ENCODE peak calls at places on chromosomes 7 and 10, in eight cellular contexts. One of them, this sample, is unnamed.

GRCh38 chr7:98228801-98229200 is 17.6 kb downstream of the BHLHA15 start:
- DNase-seq in prostate gland: no peak
- DNase-seq in GM12878: no peak
- DNase-seq in transverse colon: no peak
- DNase-seq in suprapubic skin: no peak
- DNase-seq in upper lobe of left lung: peak; percentile 46
- DNase-seq in H1: no peak
- DNase-seq in GM23338: no peak
- DNase-seq in this sample: no peak

GRCh38 chr7:148014473-148014872 is 576.1 kb upstream of the C7orf33 start:
- DNase-seq in transverse colon: no peak
- DNase-seq in H1: no peak
- DNase-seq in prostate gland: no peak
- DNase-seq in upper lobe of left lung: no peak
- DNase-seq in GM12878: no peak
- DNase-seq in suprapubic skin: no peak
- DNase-seq in GM23338: no peak
- DNase-seq in this sample: no peak

GRCh38 chr10:124063736-124064135 is 29.7 kb downstream of the CHST15 start:
- DNase-seq in H1: no peak
- DNase-seq in GM12878: no peak
- DNase-seq in prostate gland: peak; percentile 25
- DNase-seq in upper lobe of left lung: no peak
- DNase-seq in GM23338: no peak
- DNase-seq in transverse colon: peak; percentile 47
- DNase-seq in suprapubic skin: no peak
- DNase-seq in this sample: no peak

GRCh38 chr7:70619659-70620058 is 512.3 kb upstream of the GALNT17 start:
- DNase-seq in H1: no peak
- DNase-seq in GM12878: no peak
- DNase-seq in upper lobe of left lung: no peak
- DNase-seq in prostate gland: no peak
- DNase-seq in transverse colon: no peak
- DNase-seq in suprapubic skin: no peak
- DNase-seq in GM23338: no peak
- DNase-seq in this sample: no peak

GRCh38 chr10:58054881-58055280 is 212.8 kb downstream of the IPMK start:
- DNase-seq in H1: no peak
- DNase-seq in upper lobe of left lung: no peak
- DNase-seq in GM12878: no peak
- DNase-seq in suprapubic skin: no peak
- DNase-seq in GM23338: no peak
- DNase-seq in prostate gland: no peak
- DNase-seq in transverse colon: no peak
- DNase-seq in this sample: no peak

GRCh38 chr7:2633538-2634264 is 1.9 kb downstream of the TTYH3 start:
- DNase-seq in upper lobe of left lung: peak; percentile 86
- DNase-seq in transverse colon: no peak
- DNase-seq in GM12878: no peak
- DNase-seq in prostate gland: no peak
- DNase-seq in suprapubic skin: peak; percentile 83
- DNase-seq in H1: no peak
- DNase-seq in GM23338: no peak
- DNase-seq in this sample: no peak

GRCh38 chr7:2175091-2175490 is 57.7 kb downstream of the MAD1L1 start:
- DNase-seq in prostate gland: no peak
- DNase-seq in transverse colon: no peak
- DNase-seq in suprapubic skin: no peak
- DNase-seq in GM23338: no peak
- DNase-seq in GM12878: no peak
- DNase-seq in upper lobe of left lung: no peak
- DNase-seq in H1: no peak
- DNase-seq in this sample: no peak

GRCh38 chr10:73814896-73815718 is 3.7 kb upstream of the NDST2 start:
- DNase-seq in H1: no peak
- DNase-seq in GM12878: no peak
- DNase-seq in upper lobe of left lung: peak; percentile 80
- DNase-seq in prostate gland: no peak
- DNase-seq in transverse colon: no peak
- DNase-seq in GM23338: peak; percentile 82
- DNase-seq in suprapubic skin: no peak
- DNase-seq in this sample: no peak

GRCh38 chr7:87370660-87371180 is 25.3 kb downstream of the CROT start:
- DNase-seq in prostate gland: no peak
- DNase-seq in GM12878: no peak
- DNase-seq in upper lobe of left lung: no peak
- DNase-seq in suprapubic skin: no peak
- DNase-seq in H1: no peak
- DNase-seq in GM23338: no peak
- DNase-seq in transverse colon: no peak
- DNase-seq in this sample: no peak

GRCh38 chr7:92976931-92977330 is 140.6 kb upstream of the CDK6 start:
- DNase-seq in GM23338: no peak
- DNase-seq in transverse colon: no peak
- DNase-seq in suprapubic skin: no peak
- DNase-seq in H1: no peak
- DNase-seq in upper lobe of left lung: peak; percentile 42
- DNase-seq in GM12878: no peak
- DNase-seq in prostate gland: no peak
- DNase-seq in this sample: no peak

GRCh38 chr7:53812135-53812534 is 730.0 kb upstream of the VSTM2A start:
- DNase-seq in transverse colon: no peak
- DNase-seq in prostate gland: no peak
- DNase-seq in GM23338: no peak
- DNase-seq in H1: no peak
- DNase-seq in suprapubic skin: no peak
- DNase-seq in upper lobe of left lung: peak; percentile 22
- DNase-seq in GM12878: no peak
- DNase-seq in this sample: no peak

GRCh38 chr7:134684165-134684564 is 37.5 kb downstream of the BPGM start:
- DNase-seq in transverse colon: no peak
- DNase-seq in upper lobe of left lung: no peak
- DNase-seq in H1: no peak
- DNase-seq in GM12878: no peak
- DNase-seq in suprapubic skin: no peak
- DNase-seq in prostate gland: no peak
- DNase-seq in GM23338: no peak
- DNase-seq in this sample: no peak

GRCh38 chr7:66296001-66296521 is 90.9 kb downstream of the TPST1 start:
- DNase-seq in upper lobe of left lung: no peak
- DNase-seq in transverse colon: no peak
- DNase-seq in GM12878: peak; percentile 11
- DNase-seq in H1: no peak
- DNase-seq in GM23338: no peak
- DNase-seq in suprapubic skin: no peak
- DNase-seq in prostate gland: no peak
- DNase-seq in this sample: no peak

GRCh38 chr10:28984431-28984830 is 304.4 kb upstream of the LYZL1 start:
- DNase-seq in H1: no peak
- DNase-seq in GM12878: no peak
- DNase-seq in transverse colon: peak; percentile 44
- DNase-seq in GM23338: no peak
- DNase-seq in upper lobe of left lung: peak; percentile 61
- DNase-seq in suprapubic skin: peak; percentile 78
- DNase-seq in prostate gland: peak; percentile 81
- DNase-seq in this sample: peak; percentile 88

GRCh38 chr7:5661941-5662340 is 119.5 kb downstream of the RNF216 start:
- DNase-seq in suprapubic skin: no peak
- DNase-seq in GM12878: no peak
- DNase-seq in transverse colon: no peak
- DNase-seq in prostate gland: no peak
- DNase-seq in H1: no peak
- DNase-seq in GM23338: no peak
- DNase-seq in upper lobe of left lung: no peak
- DNase-seq in this sample: no peak

GRCh38 chr7:105306160-105306784 is 82.4 kb downstream of the SRPK2 start:
- DNase-seq in upper lobe of left lung: no peak
- DNase-seq in suprapubic skin: no peak
- DNase-seq in H1: no peak
- DNase-seq in GM12878: no peak
- DNase-seq in transverse colon: no peak
- DNase-seq in GM23338: no peak
- DNase-seq in prostate gland: peak; percentile 12
- DNase-seq in this sample: no peak

GRCh38 chr10:95845411-95845810 is 62.4 kb upstream of the CC2D2B start:
- DNase-seq in H1: no peak
- DNase-seq in GM23338: no peak
- DNase-seq in transverse colon: no peak
- DNase-seq in upper lobe of left lung: no peak
- DNase-seq in prostate gland: no peak
- DNase-seq in GM12878: no peak
- DNase-seq in suprapubic skin: no peak
- DNase-seq in this sample: no peak

GRCh38 chr7:4182605-4183300 is 499.3 kb upstream of the FOXK1 start:
- DNase-seq in upper lobe of left lung: no peak
- DNase-seq in transverse colon: no peak
- DNase-seq in H1: no peak
- DNase-seq in suprapubic skin: no peak
- DNase-seq in prostate gland: no peak
- DNase-seq in GM12878: no peak
- DNase-seq in GM23338: no peak
- DNase-seq in this sample: no peak

GRCh38 chr10:60732240-60733188 is 45.8 kb upstream of the CDK1 start:
- DNase-seq in suprapubic skin: peak; percentile 61
- DNase-seq in prostate gland: peak; percentile 61
- DNase-seq in H1: no peak
- DNase-seq in transverse colon: peak; percentile 51
- DNase-seq in GM23338: peak; percentile 69
- DNase-seq in GM12878: no peak
- DNase-seq in upper lobe of left lung: no peak
- DNase-seq in this sample: peak; percentile 58

GRCh38 chr7:80583901-80584300 is 54.5 kb upstream of the CD36 start:
- DNase-seq in prostate gland: no peak
- DNase-seq in transverse colon: no peak
- DNase-seq in H1: no peak
- DNase-seq in GM23338: no peak
- DNase-seq in upper lobe of left lung: no peak
- DNase-seq in GM12878: no peak
- DNase-seq in suprapubic skin: no peak
- DNase-seq in this sample: no peak

GRCh38 chr10:48517482-48517881 is 87.4 kb downstream of the ARHGAP22 start:
- DNase-seq in GM12878: no peak
- DNase-seq in GM23338: no peak
- DNase-seq in H1: no peak
- DNase-seq in upper lobe of left lung: no peak
- DNase-seq in prostate gland: no peak
- DNase-seq in transverse colon: no peak
- DNase-seq in suprapubic skin: no peak
- DNase-seq in this sample: peak; percentile 22

GRCh38 chr7:137820677-137821420 is 25.9 kb downstream of the DGKI start:
- DNase-seq in H1: no peak
- DNase-seq in GM12878: no peak
- DNase-seq in upper lobe of left lung: no peak
- DNase-seq in prostate gland: peak; percentile 6
- DNase-seq in transverse colon: no peak
- DNase-seq in suprapubic skin: peak; percentile 70
- DNase-seq in GM23338: peak; percentile 53
- DNase-seq in this sample: no peak
- H3K4me1 ChIP-seq in H1: peaks cover 12% of the 10 kb centered on the region
- H3K4me1 ChIP-seq in GM12878: peaks cover 6% of the 10 kb centered on the region
- H3K4me1 ChIP-seq in upper lobe of left lung: no peaks in the 10 kb centered on the region
- H3K4me1 ChIP-seq in prostate gland: no peaks in the 10 kb centered on the region
- H3K4me1 ChIP-seq in transverse colon: no peaks in the 10 kb centered on the region
- H3K4me1 ChIP-seq in suprapubic skin: peaks cover 10% of the 10 kb centered on the region
- H3K4me1 ChIP-seq in GM23338: peaks cover 23% of the 10 kb centered on the region
- H3K4me1 ChIP-seq in this sample: peaks cover 11% of the 10 kb centered on the region

DNA sequence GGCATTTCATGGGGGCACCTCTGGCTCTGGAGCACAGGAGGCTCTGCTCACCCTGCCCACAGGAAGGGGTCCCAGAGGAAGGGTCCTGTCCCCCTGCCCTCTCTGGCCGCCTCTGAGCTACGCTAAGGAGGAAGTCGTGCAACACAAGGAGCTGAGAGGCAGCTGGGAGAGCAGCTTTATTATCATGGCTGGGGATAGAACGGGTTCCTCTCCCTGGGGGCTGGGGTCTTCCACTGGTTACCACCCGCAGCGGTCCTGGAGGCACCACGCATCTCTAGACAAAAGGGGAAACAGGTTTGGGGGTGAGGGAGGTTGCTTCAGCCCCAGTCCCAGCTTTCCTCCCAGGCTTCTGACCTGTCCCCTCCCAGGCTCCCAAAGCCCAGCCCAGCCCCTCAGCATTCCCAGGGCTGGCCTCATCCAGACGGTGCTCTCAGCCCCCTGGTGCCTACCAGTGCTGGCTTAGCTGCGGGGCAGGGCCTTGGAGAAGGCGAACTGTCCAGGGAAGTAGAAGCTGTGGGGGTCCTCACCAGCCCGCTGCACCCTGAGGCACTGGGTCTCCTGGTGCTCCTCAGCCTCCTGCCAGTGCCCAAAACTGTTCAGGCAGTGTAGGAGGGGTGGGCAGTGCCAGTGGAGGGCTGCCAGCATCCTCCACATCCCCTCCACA is 3.1 kb downstream of the RARRES2 start:
- DNase-seq in transverse colon: no peak
- DNase-seq in GM23338: no peak
- DNase-seq in upper lobe of left lung: no peak
- DNase-seq in H1: no peak
- DNase-seq in suprapubic skin: no peak
- DNase-seq in GM12878: no peak
- DNase-seq in prostate gland: no peak
- DNase-seq in this sample: no peak
- TF ChIP-seq POLR2AphosphoS5 in transverse colon: no peak
- TF ChIP-seq POLR2AphosphoS5 in GM23338: no peak
- TF ChIP-seq POLR2AphosphoS5 in upper lobe of left lung: no peak
- TF ChIP-seq POLR2AphosphoS5 in H1: no peak
- TF ChIP-seq POLR2AphosphoS5 in suprapubic skin: no peak
- TF ChIP-seq POLR2AphosphoS5 in GM12878: no peak
- TF ChIP-seq POLR2AphosphoS5 in prostate gland: no peak
- TF ChIP-seq POLR2AphosphoS5 in this sample: no peak

DNA sequence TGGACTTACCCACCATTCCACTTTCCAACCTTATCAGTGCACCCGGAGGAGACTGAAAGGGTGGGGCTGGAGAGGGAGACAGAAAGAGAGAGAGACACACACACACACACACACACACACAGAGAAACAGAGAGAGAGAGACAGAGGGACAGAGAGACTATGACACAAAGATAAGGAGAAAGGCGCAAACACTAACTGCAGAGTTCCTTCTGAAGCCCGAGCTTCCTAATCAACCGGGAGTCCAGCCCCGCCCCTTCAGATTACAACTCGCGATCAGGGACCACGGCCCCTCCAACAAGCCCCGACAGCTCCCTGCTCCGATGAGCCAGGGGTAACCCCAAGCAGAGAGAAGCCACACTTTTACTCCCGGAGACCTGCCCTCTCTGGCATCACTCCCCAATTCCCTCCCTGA is 499 bp downstream of the GAL3ST4 start:
- DNase-seq in upper lobe of left lung: no peak
- DNase-seq in transverse colon: peak; percentile 40
- DNase-seq in H1: no peak
- DNase-seq in suprapubic skin: no peak
- DNase-seq in GM12878: no peak
- DNase-seq in GM23338: peak; percentile 63
- DNase-seq in prostate gland: no peak
- DNase-seq in this sample: no peak
- H3K4me1 ChIP-seq in upper lobe of left lung: peaks cover 31% of the 10 kb centered on the region
- H3K4me1 ChIP-seq in transverse colon: peaks cover 33% of the 10 kb centered on the region
- H3K4me1 ChIP-seq in H1: peaks cover 29% of the 10 kb centered on the region
- H3K4me1 ChIP-seq in suprapubic skin: peaks cover 58% of the 10 kb centered on the region
- H3K4me1 ChIP-seq in GM12878: peaks cover 49% of the 10 kb centered on the region
- H3K4me1 ChIP-seq in GM23338: peaks cover 35% of the 10 kb centered on the region
- H3K4me1 ChIP-seq in prostate gland: no peaks in the 10 kb centered on the region
- H3K4me1 ChIP-seq in this sample: peaks cover 26% of the 10 kb centered on the region

GRCh38 chr10:87500646-87501048 is 4.0 kb upstream of the MINPP1 start:
- DNase-seq in GM12878: no peak
- DNase-seq in prostate gland: no peak
- DNase-seq in H1: no peak
- DNase-seq in transverse colon: no peak
- DNase-seq in suprapubic skin: no peak
- DNase-seq in upper lobe of left lung: no peak
- DNase-seq in GM23338: no peak
- DNase-seq in this sample: no peak
- TF ChIP-seq POLR2AphosphoS5 in GM12878: no peak
- TF ChIP-seq POLR2AphosphoS5 in prostate gland: no peak
- TF ChIP-seq POLR2AphosphoS5 in H1: no peak
- TF ChIP-seq POLR2AphosphoS5 in transverse colon: no peak
- TF ChIP-seq POLR2AphosphoS5 in suprapubic skin: no peak
- TF ChIP-seq POLR2AphosphoS5 in upper lobe of left lung: no peak
- TF ChIP-seq POLR2AphosphoS5 in GM23338: no peak
- TF ChIP-seq POLR2AphosphoS5 in this sample: no peak

This sample was measured in stomach.